ENCODE peak calls at places on chromosomes 4 and X, in ten cellular contexts. O, Z, T, A, F, M, L, N, V and J are unnamed samples.

GRCh38 chrX:136880452-136881013 is at the start of gene RBMX:
- DNase-seq in O (peak), Z (peak), T (peak), A (peak), F (peak), M (peak), L (peak), N (peak), V (peak), J (peak)

GRCh38 chr4:180280076-180280475 is 1963.1 kb upstream of the TENM3 start:
- DNase-seq in O (no peak), Z (no peak), T (no peak), A (no peak), F (no peak), M (no peak), L (no peak), N (no peak), V (no peak), J (no peak)

GRCh38 chrX:54045563-54046228 is 1.4 kb upstream of the PHF8 start:
- DNase-seq in O (peak), Z (no peak), T (no peak), A (no peak), F (no peak), M (no peak), L (no peak), N (no peak), V (no peak), J (no peak)

GRCh38 chrX:151789179-151789800 is 54.7 kb downstream of the CNGA2 start:
- DNase-seq in O (no peak), Z (no peak), T (no peak), A (no peak), F (peak), M (no peak), L (peak), N (no peak), V (peak), J (peak)

GRCh38 chr4:186297013-186297645 is 31.1 kb downstream of the F11 start:
- DNase-seq in O (peak), Z (no peak), T (no peak), A (peak), F (peak), M (no peak), L (peak), N (no peak), V (no peak), J (no peak)

GRCh38 chr4:15469402-15470148 is at the start of gene CC2D2A:
- DNase-seq in O (no peak), Z (no peak), T (no peak), A (no peak), F (peak), M (no peak), L (no peak), N (no peak), V (no peak), J (no peak)

GRCh38 chr4:6695660-6696581 is 2.2 kb downstream of the S100P start:
- DNase-seq in O (no peak), Z (no peak), T (peak), A (no peak), F (no peak), M (no peak), L (no peak), N (no peak), V (peak), J (no peak)

GRCh38 chrX:38600089-38600755 is 38.9 kb downstream of the TSPAN7 start:
- DNase-seq in O (no peak), Z (no peak), T (no peak), A (no peak), F (no peak), M (no peak), L (no peak), N (no peak), V (no peak), J (no peak)

GRCh38 chr4:24322517-24322916 is 261.8 kb downstream of the DHX15 start:
- DNase-seq in O (no peak), Z (no peak), T (no peak), A (no peak), F (peak), M (no peak), L (no peak), N (no peak), V (no peak), J (no peak)